ENCODE peak calls at places on chromosomes 3 and 15, in five cellular contexts. H, X, Z, D and M are unnamed samples. For H3K4me1, the result is how much of the 10 kb centered on the place peaks cover.

GRCh38 chr3:169295126-169295525 is 368.4 kb downstream of the MECOM start:
- DNase-seq in H (peak), X (no peak), Z (peak), D (no peak), M (no peak)

GRCh38 chr3:100256724-100257123 is 4.1 kb upstream of the TBC1D23 start:
- DNase-seq in H (no peak), X (no peak), Z (no peak), D (no peak), M (no peak)

GRCh38 chr3:173397161-173398110 is at the start of gene NLGN1:
- DNase-seq in H (no peak), X (peak), Z (no peak), D (peak), M (no peak)

GRCh38 chr3:152405915-152406802 is 137.4 kb downstream of the MBNL1 start:
- DNase-seq in H (peak), X (no peak), Z (no peak), D (no peak), M (no peak)

GRCh38 chr3:4741404-4742307 is 237.6 kb upstream of the BHLHE40 start:
- DNase-seq in H (peak), X (no peak), Z (peak), D (no peak), M (peak)

GRCh38 chr15:70087708-70088352 is 9.9 kb downstream of the TLE3 start:
- DNase-seq in H (no peak), X (no peak), Z (no peak), D (peak), M (no peak)

GRCh38 chr3:170476291-170476690 is 57.6 kb downstream of the CLDN11 start:
- DNase-seq in H (no peak), X (no peak), Z (no peak), D (no peak), M (no peak)

GRCh38 chr3:70108072-70108471 is 108.5 kb downstream of the SAMMSON start:
- DNase-seq in H (peak), X (no peak), Z (peak), D (no peak), M (no peak)

GRCh38 chr3:168722091-168722490 is 626.4 kb upstream of the GOLIM4 start:
- DNase-seq in H (no peak), X (no peak), Z (no peak), D (no peak), M (no peak)

GRCh38 chr3:37904614-37905047 is 43.0 kb downstream of the CTDSPL start:
- DNase-seq in H (no peak), X (no peak), Z (no peak), D (no peak), M (no peak)

DNA sequence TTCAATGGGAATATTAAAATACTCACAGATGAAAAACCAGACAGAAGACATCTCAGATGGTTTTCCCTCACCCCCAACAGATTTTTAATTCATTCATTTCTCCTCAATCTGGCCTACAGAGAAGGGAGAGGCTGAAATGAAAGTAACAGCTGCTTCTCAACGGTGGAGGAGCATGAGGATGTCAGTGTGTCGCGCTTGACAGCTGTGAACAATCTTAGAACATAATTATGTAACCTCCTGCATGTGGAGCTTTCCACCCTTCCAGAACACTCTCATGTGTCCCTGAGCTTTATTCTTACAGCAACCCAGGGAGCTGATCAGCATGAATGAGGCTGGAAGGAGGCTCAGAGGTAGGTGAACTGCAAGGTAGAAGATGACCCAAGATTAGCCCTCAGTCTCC is 52.7 kb downstream of the MB21D2 start:
- DNase-seq in H (no peak), X (no peak), Z (no peak), D (no peak), M (no peak)
- H3K4me1 ChIP-seq in H (under half), X (under half), Z (under half), D (under half), M (under half)

GRCh38 chr15:40219801-40220200 is 19.1 kb upstream of the PAK6 start:
- DNase-seq in H (no peak), X (no peak), Z (no peak), D (no peak), M (no peak)

GRCh38 chr15:40222146-40222545 is 16.7 kb upstream of the PAK6 start:
- DNase-seq in H (no peak), X (no peak), Z (no peak), D (no peak), M (no peak)

GRCh38 chr15:40217166-40217785 is 21.6 kb upstream of the PAK6 start:
- DNase-seq in H (peak), X (no peak), Z (peak), D (no peak), M (no peak)
- TF ChIP-seq CTCF in H (peak), X (peak), Z (peak), D (peak), M (peak)

GRCh38 chr3:56900801-56901200 is 99.1 kb upstream of the ARHGEF3 start:
- DNase-seq in H (no peak), X (no peak), Z (no peak), D (no peak), M (no peak)
- H3K4me1 ChIP-seq in H (under half), X (under half), Z (under half), D (under half), M (under half)

DNA sequence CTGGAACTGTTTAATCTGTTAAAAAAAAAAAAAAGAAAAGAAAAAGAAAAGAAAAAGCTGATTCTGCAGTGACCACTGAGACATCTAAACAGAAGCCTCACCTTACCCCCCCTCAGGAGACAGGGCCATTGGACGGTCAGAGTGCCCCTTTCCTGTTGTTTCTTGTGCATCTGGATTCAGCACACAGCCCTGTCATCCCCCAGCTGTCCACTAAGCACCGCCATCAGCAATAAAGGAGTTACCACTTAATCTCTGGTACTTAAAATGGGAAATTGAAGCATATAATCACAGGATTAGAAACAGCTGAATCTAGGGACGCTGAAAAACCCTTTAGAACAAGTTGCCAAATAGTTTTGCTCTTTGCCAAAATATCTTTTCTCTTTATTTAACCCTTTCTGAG is 62.5 kb downstream of the TRIM69 start:
- DNase-seq in H (peak), X (no peak), Z (peak), D (no peak), M (no peak)
- TF ChIP-seq CTCF in H (no peak), X (peak), Z (peak), D (no peak), M (no peak)